ENCODE peak calls at places on chromosome 4, in five cellular contexts. M, G, U, B and N are unnamed samples.

GRCh38 chr4:152939655-152940054 is 3.5 kb downstream of the FHDC1 start:
- DNase-seq in M (no peak), G (no peak), U (no peak), B (peak; percentile 33), N (no peak)

GRCh38 chr4:150047546-150047945 is 30.7 kb upstream of the DCLK2 start:
- DNase-seq in M (no peak), G (no peak), U (no peak), B (no peak), N (no peak)

GRCh38 chr4:31362756-31363155 is 642.6 kb downstream of the PCDH7 start:
- DNase-seq in M (no peak), G (no peak), U (no peak), B (no peak), N (no peak)

GRCh38 chr4:130510661-130511060 is 1414.7 kb downstream of the C4orf33 start:
- DNase-seq in M (no peak), G (no peak), U (no peak), B (no peak), N (no peak)

GRCh38 chr4:88991746-88992145 is 65.2 kb downstream of the FAM13A start:
- DNase-seq in M (no peak), G (no peak), U (peak; percentile 7), B (no peak), N (peak; percentile 38)

GRCh38 chr4:67049446-67049845 is 495.9 kb downstream of the CENPC start:
- DNase-seq in M (no peak), G (no peak), U (no peak), B (no peak), N (no peak)

GRCh38 chr4:76998251-76998901 is 48.8 kb downstream of the SEPTIN11 start:
- DNase-seq in M (no peak), G (no peak), U (peak; percentile 46), B (peak; percentile 26), N (no peak)

GRCh38 chr4:8775751-8776355 is 95.8 kb downstream of the HMX1 start:
- DNase-seq in M (no peak), G (no peak), U (no peak), B (no peak), N (no peak)

GRCh38 chr4:826508-827208 is 729 bp upstream of the CPLX1 start:
- DNase-seq in M (peak; percentile 36), G (no peak), U (no peak), B (peak; percentile 65), N (no peak)

GRCh38 chr4:8904041-8904501 is 32.4 kb upstream of the HMX1 start:
- DNase-seq in M (no peak), G (no peak), U (no peak), B (no peak), N (no peak)

GRCh38 chr4:112704991-112705845 is 68.3 kb downstream of the LARP7 start:
- DNase-seq in M (peak; percentile 74), G (peak; percentile 8), U (peak; percentile 82), B (peak; percentile 72), N (peak; percentile 32)

GRCh38 chr4:173797296-173797695 is 267.3 kb upstream of the HAND2 start:
- DNase-seq in M (no peak), G (no peak), U (peak; percentile 5), B (no peak), N (no peak)

GRCh38 chr4:6056976-6057766 is 38.9 kb upstream of the C4orf50 start:
- DNase-seq in M (no peak), G (no peak), U (no peak), B (no peak), N (no peak)

GRCh38 chr4:130747842-130748241 is 1651.9 kb downstream of the C4orf33 start:
- DNase-seq in M (no peak), G (peak; percentile 1), U (no peak), B (no peak), N (peak; percentile 13)

GRCh38 chr4:8201341-8201781 is 2.3 kb downstream of the SH3TC1 start:
- DNase-seq in M (no peak), G (no peak), U (no peak), B (no peak), N (no peak)

GRCh38 chr4:48653217-48654014 is 126.7 kb downstream of the FRYL start:
- DNase-seq in M (peak; percentile 23), G (no peak), U (peak; percentile 73), B (peak; percentile 20), N (no peak)

GRCh38 chr4:51849430-51849829 is 6.5 kb downstream of the DCUN1D4 start:
- DNase-seq in M (no peak), G (no peak), U (no peak), B (no peak), N (no peak)

GRCh38 chr4:51850294-51850693 is 7.3 kb downstream of the DCUN1D4 start:
- DNase-seq in M (no peak), G (no peak), U (no peak), B (no peak), N (no peak)

GRCh38 chr4:51853027-51853682 is 10.2 kb downstream of the DCUN1D4 start:
- DNase-seq in M (peak; percentile 67), G (no peak), U (peak; percentile 38), B (no peak), N (no peak)

GRCh38 chr4:51851090-51851936 is 8.4 kb downstream of the DCUN1D4 start:
- DNase-seq in M (no peak), G (no peak), U (no peak), B (peak; percentile 10), N (no peak)

DNA sequence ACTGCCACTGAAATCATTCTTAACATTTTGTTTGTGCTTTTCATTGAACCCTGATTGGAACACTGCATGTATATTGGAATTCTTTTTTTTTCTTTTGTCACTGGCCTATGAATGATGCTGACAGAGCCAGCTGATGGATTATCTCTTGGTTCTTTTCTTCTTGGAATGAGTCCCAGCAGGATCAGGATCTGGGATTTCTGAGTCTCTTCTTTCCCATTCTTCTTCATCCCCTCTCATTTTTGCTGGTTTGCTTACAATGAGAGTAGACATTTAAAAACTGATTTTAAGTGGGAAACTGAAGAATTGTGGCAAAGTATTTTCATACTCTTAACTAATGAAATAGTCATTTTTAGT is 9.0 kb downstream of the DCUN1D4 start:
- DNase-seq in M (no peak), G (no peak), U (no peak), B (peak; percentile 68), N (no peak)
- H4K20me1 ChIP-seq in M (peaks cover 11% of the 10 kb centered on the region), G (no peaks in the 10 kb centered on the region), U (peaks cover 14% of the 10 kb centered on the region), B (peaks cover 78% of the 10 kb centered on the region), N (peaks cover 1% of the 10 kb centered on the region)

DNA sequence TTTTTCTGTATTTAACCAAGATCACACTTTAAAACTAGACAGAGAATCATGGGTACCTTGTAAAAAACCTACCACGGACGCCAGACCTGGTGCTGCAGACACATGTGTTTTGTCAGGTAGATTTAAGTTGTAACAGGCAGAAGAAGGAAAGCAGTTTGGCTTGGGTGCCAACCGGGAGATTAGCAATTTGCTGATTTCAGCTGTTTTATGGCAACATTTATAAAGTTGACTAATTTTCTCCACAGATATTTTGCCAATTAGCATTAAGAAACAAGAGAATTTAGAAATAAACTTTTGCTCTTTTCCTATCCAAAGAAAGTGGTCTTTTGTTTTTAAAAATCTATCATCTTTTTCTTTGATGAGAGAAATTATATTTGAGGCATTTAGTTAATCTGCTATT is 76.3 kb upstream of the STOX2 start:
- DNase-seq in M (no peak), G (no peak), U (no peak), B (no peak), N (no peak)
- H3K27ac ChIP-seq in M (no peak overlapping the region), G (no peak overlapping the region), U (no peak overlapping the region), B (no peak overlapping the region), N (no peak overlapping the region)

GRCh38 chr4:132437117-132437516 is 712.0 kb upstream of the PCDH10 start:
- DNase-seq in M (no peak), G (no peak), U (no peak), B (no peak), N (no peak)
- TF ChIP-seq EZH2phosphoT487 in M (no peak), G (no peak), U (no peak), B (no peak), N (no peak)

DNA sequence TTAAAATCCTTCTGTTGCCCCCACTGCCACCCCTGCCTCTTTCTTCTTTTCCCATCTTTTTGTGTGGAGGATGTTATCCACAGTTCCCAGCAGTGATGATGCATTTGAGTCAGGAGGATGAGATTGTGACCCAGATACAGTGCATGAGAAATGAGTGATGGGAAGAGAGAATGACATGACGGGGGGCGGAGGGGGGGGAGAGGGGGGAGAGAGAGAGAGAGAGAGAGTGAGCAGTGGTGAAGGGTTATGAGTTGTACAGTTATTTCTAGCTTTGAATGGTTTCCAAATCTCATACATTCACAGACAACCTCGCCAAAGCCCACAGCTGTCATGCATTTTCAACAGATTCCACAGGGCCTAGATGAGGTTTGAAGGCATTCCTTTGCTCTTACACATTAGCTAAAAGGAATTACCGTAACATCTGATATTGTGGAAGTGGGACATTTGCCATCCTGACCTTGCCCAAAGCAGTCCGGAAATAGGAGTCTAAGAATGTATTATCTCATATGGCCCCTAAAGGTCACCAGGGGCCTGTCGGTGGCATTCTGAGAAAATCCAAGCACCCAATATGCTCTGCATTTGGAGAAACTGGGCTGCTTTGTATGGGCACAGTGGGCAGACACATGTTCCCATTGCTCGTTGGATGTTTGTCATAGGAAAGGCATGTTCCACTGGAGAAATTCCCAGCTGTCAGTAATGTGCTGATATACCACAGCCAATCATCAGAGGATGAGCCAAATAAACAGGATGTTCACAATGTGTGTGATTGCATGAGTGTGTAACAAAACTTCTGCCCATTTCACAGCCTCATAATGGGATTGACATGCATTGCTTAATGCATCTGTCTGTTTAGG is 435.8 kb downstream of the SPRY1 start:
- DNase-seq in M (peak; percentile 65), G (no peak), U (peak; percentile 97), B (no peak), N (peak; percentile 83)
- H4K20me1 ChIP-seq in M (no peaks in the 10 kb centered on the region), G (no peaks in the 10 kb centered on the region), U (no peaks in the 10 kb centered on the region), B (no peaks in the 10 kb centered on the region), N (no peaks in the 10 kb centered on the region)

GRCh38 chr4:95908806-95909205 is 68.9 kb downstream of the PDHA2 start:
- DNase-seq in M (no peak), G (no peak), U (no peak), B (no peak), N (no peak)

DNA sequence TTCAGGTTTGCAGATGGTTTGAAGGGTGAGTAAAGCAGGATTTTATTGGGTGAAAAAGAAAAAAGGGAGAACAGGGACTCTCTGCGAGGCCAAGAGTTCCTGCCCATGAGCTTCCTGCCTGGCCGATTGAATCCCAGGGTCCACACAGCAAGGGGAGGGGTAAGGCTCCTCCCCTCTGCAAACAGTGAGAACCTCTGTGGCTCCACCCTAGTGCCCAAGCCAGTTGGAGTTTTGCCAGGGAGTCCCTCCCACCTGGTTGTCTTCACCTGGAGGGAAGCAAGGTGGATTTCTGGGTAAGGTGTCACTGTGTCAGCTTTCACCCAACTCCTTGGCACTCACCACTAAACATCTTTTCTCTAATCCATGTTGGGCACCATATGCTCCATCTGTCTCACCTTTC is 70.9 kb downstream of the PDHA2 start:
- DNase-seq in M (no peak), G (no peak), U (no peak), B (no peak), N (no peak)
- H3K27ac ChIP-seq in M (no peak overlapping the region), G (no peak overlapping the region), U (no peak overlapping the region), B (no peak overlapping the region), N (no peak overlapping the region)

DNA sequence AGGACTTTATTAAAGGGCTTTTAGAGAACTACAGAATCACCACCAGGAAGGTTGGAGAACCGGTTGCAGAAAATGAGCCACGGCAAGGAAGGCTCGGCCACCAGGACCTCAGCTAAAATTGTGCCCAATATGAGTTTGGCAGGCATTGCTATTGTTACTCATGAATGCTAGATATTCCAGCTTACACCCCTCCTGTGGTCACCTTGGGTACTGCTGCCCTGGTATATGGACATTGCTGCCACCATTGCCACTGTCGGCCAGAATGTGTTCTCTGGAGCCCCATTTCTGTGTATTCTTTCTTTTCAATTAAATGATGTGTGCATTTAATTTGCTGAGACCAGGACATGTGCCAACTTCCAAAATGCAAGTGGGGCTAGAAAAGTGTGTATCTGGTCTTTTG is 626.7 kb upstream of the BOD1L1 start:
- DNase-seq in M (peak; percentile 39), G (no peak), U (peak; percentile 68), B (peak; percentile 39), N (peak; percentile 69)
- TF ChIP-seq EZH2phosphoT487 in M (no peak), G (no peak), U (no peak), B (no peak), N (no peak)